ENCODE peak calls at places on chromosomes 3 and 15, in eight cellular contexts. One of them, this sample, is unnamed.

GRCh38 chr15:52870015-52870414 is 79.9 kb upstream of the ONECUT1 start:
- DNase-seq in GM23338: no peak
- DNase-seq in SK-N-SH: no peak
- DNase-seq in PC-9: no peak
- DNase-seq in HCT116: no peak
- DNase-seq in neuronal stem cell: no peak
- DNase-seq in K562: no peak
- DNase-seq in fibroblast of lung: no peak
- DNase-seq in this sample: no peak

GRCh38 chr3:181330821-181331563 is 341.5 kb upstream of the DNAJC19 start:
- DNase-seq in GM23338: no peak
- DNase-seq in SK-N-SH: no peak
- DNase-seq in PC-9: no peak
- DNase-seq in HCT116: no peak
- DNase-seq in neuronal stem cell: no peak
- DNase-seq in K562: no peak
- DNase-seq in fibroblast of lung: peak; percentile 56
- DNase-seq in this sample: no peak

GRCh38 chr3:57756528-57757401 is 656 bp downstream of the SLMAP start:
- DNase-seq in GM23338: peak; percentile 62
- DNase-seq in SK-N-SH: peak; percentile 73
- DNase-seq in PC-9: peak; percentile 59
- DNase-seq in HCT116: no peak
- DNase-seq in neuronal stem cell: peak; percentile 30
- DNase-seq in K562: peak; percentile 35
- DNase-seq in fibroblast of lung: peak; percentile 74
- DNase-seq in this sample: peak; percentile 70

GRCh38 chr3:23706116-23706515 is 99.6 kb upstream of the UBE2E1 start:
- DNase-seq in GM23338: no peak
- DNase-seq in SK-N-SH: no peak
- DNase-seq in PC-9: no peak
- DNase-seq in HCT116: no peak
- DNase-seq in neuronal stem cell: no peak
- DNase-seq in K562: no peak
- DNase-seq in fibroblast of lung: peak; percentile 67
- DNase-seq in this sample: no peak

GRCh38 chr15:39156636-39157255 is 424.1 kb upstream of the THBS1 start:
- DNase-seq in GM23338: no peak
- DNase-seq in SK-N-SH: no peak
- DNase-seq in PC-9: no peak
- DNase-seq in HCT116: no peak
- DNase-seq in neuronal stem cell: no peak
- DNase-seq in K562: no peak
- DNase-seq in fibroblast of lung: no peak
- DNase-seq in this sample: no peak

GRCh38 chr3:119731545-119732343 is 28.9 kb downstream of the CFAP91 start:
- DNase-seq in GM23338: no peak
- DNase-seq in SK-N-SH: no peak
- DNase-seq in PC-9: no peak
- DNase-seq in HCT116: no peak
- DNase-seq in neuronal stem cell: peak; percentile 9
- DNase-seq in K562: no peak
- DNase-seq in fibroblast of lung: peak; percentile 47
- DNase-seq in this sample: no peak

GRCh38 chr3:60046212-60046611 is 996.4 kb upstream of the CFAP20DC start:
- DNase-seq in GM23338: no peak
- DNase-seq in SK-N-SH: no peak
- DNase-seq in PC-9: no peak
- DNase-seq in HCT116: no peak
- DNase-seq in neuronal stem cell: no peak
- DNase-seq in K562: no peak
- DNase-seq in fibroblast of lung: no peak
- DNase-seq in this sample: no peak

GRCh38 chr3:9809615-9810356 is at the start of gene TTLL3:
- DNase-seq in GM23338: peak; percentile 93
- DNase-seq in SK-N-SH: peak; percentile 87
- DNase-seq in PC-9: no peak
- DNase-seq in HCT116: no peak
- DNase-seq in neuronal stem cell: peak; percentile 67
- DNase-seq in K562: no peak
- DNase-seq in fibroblast of lung: peak; percentile 60
- DNase-seq in this sample: peak; percentile 72

GRCh38 chr3:127674099-127674792 is 1.5 kb downstream of the ABTB1 start:
- DNase-seq in GM23338: no peak
- DNase-seq in SK-N-SH: no peak
- DNase-seq in PC-9: no peak
- DNase-seq in HCT116: no peak
- DNase-seq in neuronal stem cell: no peak
- DNase-seq in K562: no peak
- DNase-seq in fibroblast of lung: no peak
- DNase-seq in this sample: no peak

GRCh38 chr3:160413613-160414248 is 14.3 kb downstream of the SMC4 start:
- DNase-seq in GM23338: peak; percentile 83
- DNase-seq in SK-N-SH: peak; percentile 64
- DNase-seq in PC-9: peak; percentile 61
- DNase-seq in HCT116: peak; percentile 60
- DNase-seq in neuronal stem cell: peak; percentile 62
- DNase-seq in K562: peak; percentile 59
- DNase-seq in fibroblast of lung: peak; percentile 74
- DNase-seq in this sample: peak; percentile 83

GRCh38 chr15:85788796-85789495 is 5.8 kb downstream of the KLHL25 start:
- DNase-seq in GM23338: no peak
- DNase-seq in SK-N-SH: no peak
- DNase-seq in PC-9: peak; percentile 73
- DNase-seq in HCT116: no peak
- DNase-seq in neuronal stem cell: no peak
- DNase-seq in K562: no peak
- DNase-seq in fibroblast of lung: no peak
- DNase-seq in this sample: no peak

GRCh38 chr3:48399387-48400172 is 27.6 kb downstream of the FBXW12 start:
- DNase-seq in GM23338: peak; percentile 35
- DNase-seq in SK-N-SH: peak; percentile 45
- DNase-seq in PC-9: peak; percentile 72
- DNase-seq in HCT116: no peak
- DNase-seq in neuronal stem cell: no peak
- DNase-seq in K562: peak; percentile 5
- DNase-seq in fibroblast of lung: no peak
- DNase-seq in this sample: no peak

GRCh38 chr15:90031231-90031791 is 30.2 kb downstream of the ZNF710 start:
- DNase-seq in GM23338: no peak
- DNase-seq in SK-N-SH: no peak
- DNase-seq in PC-9: no peak
- DNase-seq in HCT116: no peak
- DNase-seq in neuronal stem cell: no peak
- DNase-seq in K562: no peak
- DNase-seq in fibroblast of lung: peak; percentile 18
- DNase-seq in this sample: peak; percentile 82

GRCh38 chr3:89851974-89852621 is 744.7 kb downstream of the EPHA3 start:
- DNase-seq in GM23338: peak; percentile 91
- DNase-seq in SK-N-SH: peak; percentile 22
- DNase-seq in PC-9: no peak
- DNase-seq in HCT116: no peak
- DNase-seq in neuronal stem cell: peak; percentile 67
- DNase-seq in K562: no peak
- DNase-seq in fibroblast of lung: peak; percentile 24
- DNase-seq in this sample: peak; percentile 83

DNA sequence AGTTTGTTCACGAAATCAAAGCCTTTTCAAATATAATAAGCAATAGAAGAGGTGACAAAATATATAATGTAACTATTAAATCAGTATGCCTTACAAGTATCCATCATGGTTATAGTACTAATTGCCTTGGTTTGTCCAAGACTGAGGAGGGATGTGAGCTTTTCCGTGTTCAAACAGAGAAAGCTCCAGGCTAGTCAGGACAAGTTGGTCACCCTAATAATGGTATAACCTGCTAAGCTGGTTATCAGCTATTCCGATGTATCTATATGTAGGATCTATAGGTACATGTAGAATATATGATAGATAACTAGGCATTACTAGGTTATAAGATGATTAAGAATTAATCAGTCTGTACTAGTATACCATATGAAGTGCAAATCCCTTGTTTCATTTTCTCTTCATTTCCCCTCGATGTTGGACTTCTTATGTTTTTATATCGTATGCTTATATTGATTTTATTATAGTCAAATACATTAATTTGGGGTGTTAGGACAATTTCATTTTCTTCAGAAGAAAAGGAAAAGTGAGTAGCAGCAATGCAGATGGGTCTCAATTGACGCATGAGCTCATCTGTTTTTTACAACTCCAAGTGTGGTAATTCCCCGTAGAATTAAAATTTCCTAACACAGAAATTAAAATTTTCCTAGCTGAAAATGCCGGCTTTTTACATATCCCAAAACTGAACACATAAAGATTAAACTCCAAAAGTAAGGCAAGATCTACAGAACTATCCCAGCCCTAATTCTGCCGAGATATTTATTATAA is 419.1 kb downstream of the TIGIT start:
- DNase-seq in GM23338: no peak
- DNase-seq in SK-N-SH: no peak
- DNase-seq in PC-9: no peak
- DNase-seq in HCT116: no peak
- DNase-seq in neuronal stem cell: no peak
- DNase-seq in K562: no peak
- DNase-seq in fibroblast of lung: no peak
- DNase-seq in this sample: no peak
- H3K27ac ChIP-seq in GM23338: no peak overlapping the region
- H3K27ac ChIP-seq in SK-N-SH: no peak overlapping the region
- H3K27ac ChIP-seq in PC-9: no peak overlapping the region
- H3K27ac ChIP-seq in HCT116: no peak overlapping the region
- H3K27ac ChIP-seq in neuronal stem cell: no peak overlapping the region
- H3K27ac ChIP-seq in K562: no peak overlapping the region
- H3K27ac ChIP-seq in fibroblast of lung: no peak overlapping the region
- H3K27ac ChIP-seq in this sample: no peak overlapping the region

GRCh38 chr3:148606979-148607378 is 90.7 kb upstream of the AGTR1 start:
- DNase-seq in GM23338: no peak
- DNase-seq in SK-N-SH: no peak
- DNase-seq in PC-9: no peak
- DNase-seq in HCT116: no peak
- DNase-seq in neuronal stem cell: no peak
- DNase-seq in K562: no peak
- DNase-seq in fibroblast of lung: no peak
- DNase-seq in this sample: no peak
- H2AFZ ChIP-seq in GM23338: no peak overlapping the region
- H2AFZ ChIP-seq in SK-N-SH: no peak overlapping the region
- H2AFZ ChIP-seq in PC-9: no peak overlapping the region
- H2AFZ ChIP-seq in HCT116: no peak overlapping the region
- H2AFZ ChIP-seq in neuronal stem cell: no peak overlapping the region
- H2AFZ ChIP-seq in K562: no peak overlapping the region
- H2AFZ ChIP-seq in fibroblast of lung: no peak overlapping the region
- H2AFZ ChIP-seq in this sample: no peak overlapping the region

GRCh38 chr3:140249188-140249587 is 314.2 kb downstream of the CLSTN2 start:
- DNase-seq in GM23338: no peak
- DNase-seq in SK-N-SH: no peak
- DNase-seq in PC-9: no peak
- DNase-seq in HCT116: no peak
- DNase-seq in neuronal stem cell: no peak
- DNase-seq in K562: no peak
- DNase-seq in fibroblast of lung: no peak
- DNase-seq in this sample: no peak

GRCh38 chr3:140250945-140251344 is 316.0 kb downstream of the CLSTN2 start:
- DNase-seq in GM23338: no peak
- DNase-seq in SK-N-SH: no peak
- DNase-seq in PC-9: no peak
- DNase-seq in HCT116: no peak
- DNase-seq in neuronal stem cell: no peak
- DNase-seq in K562: no peak
- DNase-seq in fibroblast of lung: no peak
- DNase-seq in this sample: no peak

GRCh38 chr3:140252812-140253656 is 318.0 kb downstream of the CLSTN2 start:
- DNase-seq in GM23338: no peak
- DNase-seq in SK-N-SH: no peak
- DNase-seq in PC-9: no peak
- DNase-seq in HCT116: no peak
- DNase-seq in neuronal stem cell: no peak
- DNase-seq in K562: no peak
- DNase-seq in fibroblast of lung: peak; percentile 15
- DNase-seq in this sample: no peak

GRCh38 chr3:140250010-140250825 is 315.2 kb downstream of the CLSTN2 start:
- DNase-seq in GM23338: no peak
- DNase-seq in SK-N-SH: no peak
- DNase-seq in PC-9: no peak
- DNase-seq in HCT116: no peak
- DNase-seq in neuronal stem cell: no peak
- DNase-seq in K562: no peak
- DNase-seq in fibroblast of lung: no peak
- DNase-seq in this sample: no peak

DNA sequence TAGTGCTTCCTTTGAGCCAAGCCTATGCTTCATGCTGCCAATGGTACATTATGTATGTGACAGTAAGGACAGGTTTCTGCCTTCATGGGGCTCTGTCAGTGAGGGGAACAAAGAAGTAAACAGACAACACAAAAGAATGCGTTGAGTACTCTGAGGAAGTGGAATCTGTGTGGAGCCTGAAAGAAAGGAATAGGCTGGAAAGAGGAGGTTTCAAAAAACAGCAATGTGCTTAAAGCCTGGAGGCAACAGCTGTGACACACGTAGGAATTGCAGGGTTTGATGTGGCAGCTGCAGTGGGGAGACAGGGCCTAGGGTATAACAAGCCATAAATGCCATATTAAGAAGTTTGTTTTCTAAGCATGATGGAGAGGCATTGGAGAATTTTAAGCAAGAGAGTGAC is 316.7 kb downstream of the CLSTN2 start:
- DNase-seq in GM23338: peak; percentile 49
- DNase-seq in SK-N-SH: no peak
- DNase-seq in PC-9: no peak
- DNase-seq in HCT116: no peak
- DNase-seq in neuronal stem cell: peak; percentile 33
- DNase-seq in K562: no peak
- DNase-seq in fibroblast of lung: no peak
- DNase-seq in this sample: no peak
- H3K4me3 ChIP-seq in GM23338: no peak overlapping the region
- H3K4me3 ChIP-seq in SK-N-SH: no peak overlapping the region
- H3K4me3 ChIP-seq in PC-9: no peak overlapping the region
- H3K4me3 ChIP-seq in HCT116: no peak overlapping the region
- H3K4me3 ChIP-seq in neuronal stem cell: no peak overlapping the region
- H3K4me3 ChIP-seq in K562: no peak overlapping the region
- H3K4me3 ChIP-seq in fibroblast of lung: no peak overlapping the region
- H3K4me3 ChIP-seq in this sample: no peak overlapping the region

DNA sequence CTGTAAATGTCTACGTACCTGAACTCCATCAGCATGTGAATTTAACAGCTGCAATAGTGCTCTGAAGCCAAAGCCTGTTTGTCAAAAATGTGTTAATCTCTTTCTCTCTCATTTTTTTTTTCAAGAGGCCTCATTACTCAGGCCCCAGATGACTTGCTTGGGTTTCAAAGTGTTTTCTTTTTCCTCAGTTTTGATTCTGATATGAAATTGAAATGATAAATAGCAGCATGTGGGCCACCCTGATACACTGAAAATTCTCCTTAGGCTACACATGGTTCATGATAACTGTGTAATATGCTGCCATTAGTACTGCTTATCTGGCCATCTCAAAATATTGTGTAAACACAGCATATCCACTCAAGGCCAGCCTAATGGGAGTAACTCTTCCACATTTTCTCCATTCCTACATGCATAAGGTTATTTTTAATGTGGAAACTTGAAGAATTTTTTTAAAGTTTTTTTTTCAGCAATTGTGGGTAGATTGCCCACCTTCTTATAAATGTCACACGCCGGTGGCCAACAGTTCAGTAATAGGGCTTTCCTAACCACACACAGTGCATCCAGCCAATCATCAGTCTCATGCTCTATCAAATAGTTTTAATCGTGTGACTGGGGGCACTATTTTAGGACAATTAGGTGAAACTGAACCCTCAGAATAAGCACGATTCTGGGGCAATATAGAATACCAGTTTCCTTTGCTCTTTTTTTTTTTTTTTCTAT is 13.1 kb upstream of the DENND4A start:
- DNase-seq in GM23338: no peak
- DNase-seq in SK-N-SH: peak; percentile 72
- DNase-seq in PC-9: peak; percentile 47
- DNase-seq in HCT116: no peak
- DNase-seq in neuronal stem cell: no peak
- DNase-seq in K562: peak; percentile 64
- DNase-seq in fibroblast of lung: no peak
- DNase-seq in this sample: no peak
- H3K27ac ChIP-seq in GM23338: no peak overlapping the region
- H3K27ac ChIP-seq in SK-N-SH: no peak overlapping the region
- H3K27ac ChIP-seq in PC-9: no peak overlapping the region
- H3K27ac ChIP-seq in HCT116: no peak overlapping the region
- H3K27ac ChIP-seq in neuronal stem cell: no peak overlapping the region
- H3K27ac ChIP-seq in K562: peak overlapping the region; percentile 58
- H3K27ac ChIP-seq in fibroblast of lung: no peak overlapping the region
- H3K27ac ChIP-seq in this sample: no peak overlapping the region